ENCODE peak calls at places on chromosomes 6 and 20, in six cellular contexts. E is astrocyte of the spinal cord, K is GM06990, Q is gastrocnemius medialis, R is Peyer's patch, W is A549. C is an unnamed sample.

GRCh38 chr6:160102956-160103824 is 18.4 kb upstream of the SLC22A1 start:
- DNase-seq in E (no peak), K (no peak), Q (no peak), R (peak), W (peak), C (no peak)

GRCh38 chr6:110345025-110345424 is 13.1 kb downstream of the METTL24 start:
- DNase-seq in E (no peak), K (no peak), Q (no peak), R (no peak), W (no peak), C (no peak)

GRCh38 chr6:112311950-112312547 is 35.1 kb upstream of the RFPL4B start:
- DNase-seq in E (peak), K (no peak), Q (no peak), R (no peak), W (no peak), C (no peak)

GRCh38 chr20:59788811-59789210 is 144.6 kb downstream of the SYCP2 start:
- DNase-seq in E (no peak), K (no peak), Q (no peak), R (no peak), W (no peak), C (no peak)

GRCh38 chr20:47950557-47951283 is 165.4 kb upstream of the SULF2 start:
- DNase-seq in E (no peak), K (no peak), Q (no peak), R (no peak), W (no peak), C (no peak)

GRCh38 chr20:62360854-62361798 is 6.0 kb downstream of the LAMA5 start:
- DNase-seq in E (no peak), K (no peak), Q (no peak), R (no peak), W (peak), C (no peak)

GRCh38 chr6:137697267-137697938 is 169.7 kb upstream of the TNFAIP3 start:
- DNase-seq in E (peak), K (no peak), Q (no peak), R (no peak), W (peak), C (no peak)

GRCh38 chr20:8124639-8125038 is 7.4 kb upstream of the PLCB1 start:
- DNase-seq in E (no peak), K (no peak), Q (no peak), R (no peak), W (no peak), C (no peak)

GRCh38 chr20:19887566-19888268 is 129.4 kb upstream of the NAA20 start:
- DNase-seq in E (no peak), K (no peak), Q (no peak), R (no peak), W (no peak), C (no peak)

GRCh38 chr20:19886666-19887288 is 128.7 kb downstream of the RIN2 start:
- DNase-seq in E (peak), K (no peak), Q (no peak), R (peak), W (peak), C (no peak)

GRCh38 chr20:19890358-19891117 is 126.6 kb upstream of the NAA20 start:
- DNase-seq in E (no peak), K (no peak), Q (no peak), R (no peak), W (peak), C (peak)

GRCh38 chr20:19888269-19888669 is 128.9 kb upstream of the NAA20 start:
- DNase-seq in E (no peak), K (no peak), Q (peak), R (peak), W (no peak), C (no peak)

GRCh38 chr20:19889011-19889953 is 127.9 kb upstream of the NAA20 start:
- DNase-seq in E (peak), K (no peak), Q (peak), R (peak), W (peak), C (no peak)
- H3K4me3 ChIP-seq in E (peak), K (no peak), Q (peak), R (peak), W (peak), C (peak)

GRCh38 chr6:3061501-3061941 is 6.8 kb upstream of the RIPK1 start:
- DNase-seq in E (peak), K (no peak), Q (no peak), R (no peak), W (no peak), C (no peak)

GRCh38 chr6:3068329-3069223 is at the start of gene RIPK1:
- DNase-seq in E (peak), K (peak), Q (peak), R (peak), W (peak), C (peak)

GRCh38 chr6:3058957-3059356 is 9.3 kb upstream of the RIPK1 start:
- DNase-seq in E (no peak), K (no peak), Q (no peak), R (no peak), W (no peak), C (no peak)

DNA sequence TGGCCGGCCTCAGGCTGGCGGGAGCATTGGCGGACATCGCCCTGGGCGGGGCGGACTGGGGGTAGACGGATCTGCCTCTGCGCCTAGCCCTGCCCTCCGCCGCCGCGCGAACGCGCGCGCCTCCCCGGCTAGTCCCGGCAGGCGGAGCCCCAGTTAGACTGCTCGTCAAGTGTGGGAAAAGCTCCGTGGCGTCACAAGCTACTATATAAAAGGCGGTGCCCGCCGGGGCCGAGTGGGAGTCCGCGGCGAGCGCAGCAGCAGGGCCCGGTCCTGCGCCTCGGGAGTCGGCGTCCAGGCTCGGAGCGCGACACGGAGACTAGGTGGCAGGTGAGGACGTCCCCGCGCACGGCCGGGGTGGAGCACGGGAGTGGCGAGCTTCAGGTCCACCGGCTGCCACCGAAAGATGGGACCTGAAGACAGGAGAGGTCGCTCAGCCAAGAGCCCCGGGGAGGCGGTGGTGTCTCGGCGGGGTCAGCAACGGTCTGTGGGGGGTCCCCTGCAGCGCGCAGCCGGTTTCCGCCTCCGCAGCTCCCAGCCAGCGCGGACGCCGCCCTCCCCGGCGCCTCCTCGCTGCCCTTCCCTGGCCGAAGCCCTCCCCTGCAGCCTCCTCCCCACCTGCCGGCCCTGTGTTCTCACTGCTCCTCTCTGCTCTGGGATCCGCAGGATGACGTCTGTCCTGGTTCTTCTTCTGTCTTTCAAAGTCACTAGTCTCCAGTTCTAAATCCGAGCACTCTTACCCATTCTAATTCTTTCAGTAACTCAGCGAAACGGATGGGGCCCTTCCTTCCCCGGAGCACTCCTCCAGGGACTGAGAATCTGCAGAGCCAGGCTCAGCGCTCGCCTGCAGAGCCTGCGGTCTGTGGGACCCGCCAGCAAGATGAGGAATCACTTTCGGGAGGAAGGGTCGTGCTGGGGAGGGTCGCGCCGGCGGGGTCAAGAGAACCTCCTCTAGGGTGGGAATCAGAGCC is 4.3 kb upstream of the RIPK1 start:
- DNase-seq in E (peak), K (peak), Q (peak), R (peak), W (peak), C (peak)
- TF ChIP-seq CTCF in E (no peak), K (peak), Q (no peak), R (no peak), W (no peak), C (no peak)

GRCh38 chr6:21742238-21742660 is 148.7 kb downstream of the SOX4 start:
- DNase-seq in E (peak), K (no peak), Q (no peak), R (no peak), W (peak), C (peak)
- H3K4me3 ChIP-seq in E (no peak), K (no peak), Q (no peak), R (no peak), W (no peak), C (no peak)

DNA sequence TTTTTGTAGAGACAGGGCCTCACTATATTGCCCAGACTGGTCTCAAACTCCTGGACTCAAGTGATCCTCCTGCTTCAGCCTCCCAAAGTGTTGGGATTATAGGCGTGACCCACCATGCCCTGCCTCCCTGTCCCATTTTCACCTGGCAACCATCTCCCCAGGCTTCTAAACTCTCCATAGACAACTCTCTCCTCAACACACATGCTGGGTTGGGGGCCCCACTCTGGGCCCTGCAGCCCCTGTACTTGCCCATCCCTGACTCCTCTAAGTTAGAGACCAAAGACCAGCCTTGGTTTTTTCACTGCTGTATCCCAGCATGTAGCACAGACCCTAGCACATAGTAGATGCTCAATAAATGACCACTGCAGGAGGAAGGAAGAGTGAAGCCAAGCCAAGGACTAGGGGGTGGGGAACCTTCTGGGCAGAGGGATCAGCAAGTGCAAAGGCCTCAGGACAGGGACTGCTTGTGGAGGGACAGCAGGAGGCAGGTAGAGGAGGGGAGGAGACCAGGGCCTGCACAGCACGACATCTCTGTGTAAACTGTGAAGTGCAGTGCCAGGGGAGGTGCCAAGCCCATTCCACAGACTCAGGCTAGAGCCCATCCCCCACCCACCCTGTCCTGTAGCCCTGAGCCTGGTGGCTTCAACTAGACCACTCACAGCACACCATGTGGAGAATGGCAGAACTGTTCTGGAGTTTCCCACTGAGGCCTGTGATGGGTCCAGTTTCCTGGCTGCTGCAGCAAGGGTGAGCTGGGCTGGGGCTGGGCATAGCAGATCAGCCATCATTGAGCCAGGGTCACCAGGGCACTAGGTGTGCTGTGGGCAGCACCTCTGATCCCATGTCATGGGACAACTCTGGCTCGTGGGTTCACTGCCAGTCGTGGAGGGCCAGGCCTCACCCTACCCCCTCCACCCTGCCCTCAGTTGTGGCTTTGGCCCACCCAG is 3.4 kb upstream of the SRC start:
- DNase-seq in E (no peak), K (no peak), Q (no peak), R (peak), W (peak), C (no peak)
- TF ChIP-seq CTCF in E (no peak), K (peak), Q (no peak), R (no peak), W (no peak), C (no peak)

GRCh38 chr6:154606860-154607259 is 96.4 kb upstream of the CNKSR3 start:
- DNase-seq in E (no peak), K (no peak), Q (no peak), R (no peak), W (no peak), C (no peak)
- H3K4me3 ChIP-seq in E (no peak), K (no peak), Q (no peak), R (no peak), W (no peak), C (no peak)

GRCh38 chr20:2089447-2089846 is 12.2 kb upstream of the STK35 start:
- DNase-seq in E (no peak), K (no peak), Q (no peak), R (no peak), W (no peak), C (no peak)

GRCh38 chr20:2084703-2085102 is 16.9 kb upstream of the STK35 start:
- DNase-seq in E (no peak), K (no peak), Q (no peak), R (no peak), W (no peak), C (no peak)

GRCh38 chr20:2088904-2089303 is 12.7 kb upstream of the STK35 start:
- DNase-seq in E (no peak), K (no peak), Q (no peak), R (no peak), W (no peak), C (no peak)

GRCh38 chr20:2086980-2087377 is 14.6 kb upstream of the STK35 start:
- DNase-seq in E (no peak), K (no peak), Q (no peak), R (no peak), W (no peak), C (no peak)

GRCh38 chr20:2086177-2086979 is 15.2 kb upstream of the STK35 start:
- DNase-seq in E (no peak), K (no peak), Q (no peak), R (no peak), W (no peak), C (no peak)
- TF ChIP-seq CTCF in E (no peak), K (no peak), Q (no peak), R (no peak), W (no peak), C (no peak)

GRCh38 chr6:41712651-41713103 is 22.7 kb downstream of the TFEB start:
- DNase-seq in E (peak), K (no peak), Q (peak), R (no peak), W (peak), C (peak)

GRCh38 chr6:41713650-41714291 is 21.6 kb downstream of the TFEB start:
- DNase-seq in E (no peak), K (peak), Q (peak), R (no peak), W (no peak), C (no peak)

GRCh38 chr6:41715779-41716515 is 19.5 kb downstream of the TFEB start:
- DNase-seq in E (no peak), K (no peak), Q (no peak), R (no peak), W (no peak), C (no peak)

GRCh38 chr6:41713161-41713649 is 22.2 kb downstream of the TFEB start:
- DNase-seq in E (peak), K (no peak), Q (peak), R (no peak), W (peak), C (no peak)

GRCh38 chr6:41714556-41715273 is 20.7 kb downstream of the TFEB start:
- DNase-seq in E (no peak), K (no peak), Q (no peak), R (no peak), W (no peak), C (no peak)
- H3K4me3 ChIP-seq in E (no peak), K (peak), Q (no peak), R (no peak), W (no peak), C (no peak)